ENCODE peak calls at places on chromosomes 4 and X, in six cellular contexts. M is neuronal stem cell, A is HCT116, D is fibroblast of lung, O is H9, V is HepG2. J is an unnamed sample.

GRCh38 chrX:121160987-121161386 is 113.6 kb downstream of the GLUD2 start:
- DNase-seq in D (no peak), M (no peak), A (no peak), V (no peak), O (no peak), J (no peak)

GRCh38 chr4:173499568-173500535 is 30.2 kb downstream of the HAND2 start:
- DNase-seq in M (no peak), V (no peak), D (no peak), O (peak), A (no peak), J (no peak)

GRCh38 chr4:1044469-1045192 is 33.2 kb downstream of the FGFRL1 start:
- DNase-seq in D (no peak), M (no peak), A (no peak), O (no peak), V (no peak), J (no peak)

GRCh38 chr4:16516796-16517413 is 290.6 kb upstream of the TAPT1 start:
- DNase-seq in A (no peak), O (no peak), D (peak), V (no peak), M (no peak), J (no peak)

GRCh38 chrX:121581885-121582284 is 534.5 kb downstream of the GLUD2 start:
- DNase-seq in M (no peak), V (no peak), O (no peak), A (no peak), D (no peak), J (no peak)

GRCh38 chr4:100929753-100930152 is 411.9 kb upstream of the EMCN start:
- DNase-seq in O (no peak), D (no peak), M (no peak), A (no peak), V (no peak), J (no peak)

GRCh38 chrX:110146521-110146920 is 143.6 kb downstream of the TMEM164 start:
- DNase-seq in O (no peak), A (peak), M (peak), V (peak), D (peak), J (no peak)

GRCh38 chrX:9528498-9528897 is 63.6 kb downstream of the TBL1X start:
- DNase-seq in D (no peak), M (no peak), A (no peak), V (no peak), O (peak), J (no peak)

GRCh38 chr4:8494983-8495548 is 54.5 kb downstream of the TRMT44 start:
- DNase-seq in A (no peak), O (no peak), D (no peak), V (no peak), M (no peak), J (no peak)

GRCh38 chrX:31237189-31237588 is 165.3 kb upstream of the FTHL17 start:
- DNase-seq in M (no peak), O (no peak), V (no peak), A (no peak), D (no peak), J (no peak)

GRCh38 chrX:97895751-97896150 is 1012.0 kb downstream of the RPA4 start:
- DNase-seq in D (no peak), O (no peak), M (no peak), V (no peak), A (no peak), J (no peak)

GRCh38 chr4:101022151-101023024 is 324.9 kb downstream of the PPP3CA start:
- DNase-seq in M (no peak), V (no peak), D (peak), A (no peak), O (no peak), J (no peak)

GRCh38 chr4:184293552-184293951 is 75.9 kb upstream of the ENPP6 start:
- DNase-seq in M (no peak), V (peak), A (no peak), D (no peak), O (no peak), J (no peak)
- H3K27ac ChIP-seq in M (no peak), V (no peak), A (no peak), D (no peak), O (no peak), J (no peak)

GRCh38 chr4:72935462-72935861 is 134.1 kb downstream of the COX18 start:
- DNase-seq in A (no peak), D (no peak), O (no peak), M (no peak), V (no peak), J (no peak)
- H2AFZ ChIP-seq in A (no peak), D (no peak), O (no peak), M (no peak), V (no peak), J (no peak)

DNA sequence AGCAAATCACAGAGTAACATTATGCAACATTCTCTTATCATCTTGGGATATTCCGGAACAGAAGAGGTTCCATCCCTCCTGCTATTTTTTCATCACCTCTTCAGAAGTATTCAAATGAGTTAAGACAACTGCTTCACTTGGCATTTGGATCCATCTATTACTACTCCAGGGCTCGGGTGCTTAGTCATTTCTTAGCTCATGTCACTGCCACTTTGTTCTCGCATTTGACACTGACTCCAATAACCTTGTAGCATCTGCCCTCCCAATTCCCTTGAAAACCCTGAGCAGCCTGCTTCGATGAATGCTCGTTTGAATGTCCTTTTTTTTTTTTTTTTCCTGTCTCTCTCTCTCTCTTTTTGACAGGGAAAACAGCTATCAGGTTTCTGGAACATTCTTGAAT is 114.9 kb downstream of the PPARGC1A start:
- DNase-seq in M (no peak), D (no peak), V (no peak), O (no peak), A (no peak), J (no peak)
- H3K9ac ChIP-seq in M (no peak), D (no peak), V (no peak), O (no peak), A (no peak), J (no peak)

GRCh38 chrX:44843318-44843702 is 511 bp upstream of the DUSP21 start:
- DNase-seq in A (no peak), V (no peak), O (no peak), M (no peak), D (no peak), J (no peak)
- H3K27ac ChIP-seq in A (no peak), V (no peak), O (no peak), M (no peak), D (no peak), J (no peak)

GRCh38 chr4:73452953-73453700 is 17.1 kb downstream of the AFP start:
- DNase-seq in O (no peak), A (no peak), V (peak), M (no peak), D (no peak), J (no peak)

GRCh38 chr4:73456177-73457022 is 20.4 kb downstream of the AFP start:
- DNase-seq in V (no peak), O (no peak), D (no peak), A (no peak), M (no peak), J (no peak)

GRCh38 chr4:73451978-73452747 is 16.1 kb downstream of the AFP start:
- DNase-seq in M (no peak), D (no peak), V (no peak), A (no peak), O (no peak), J (no peak)

GRCh38 chr4:73453701-73454005 is 17.6 kb downstream of the AFP start:
- DNase-seq in O (no peak), M (no peak), D (no peak), A (no peak), V (no peak), J (no peak)

GRCh38 chr4:73454920-73455319 is 18.9 kb downstream of the AFP start:
- DNase-seq in D (no peak), A (no peak), M (no peak), O (no peak), V (no peak), J (no peak)
- H2AFZ ChIP-seq in D (no peak), A (no peak), M (no peak), O (no peak), V (no peak), J (no peak)

GRCh38 chrX:135520553-135521404 is at the start of gene INTS6L:
- DNase-seq in O (peak), M (peak), A (peak), V (no peak), D (peak), J (peak)

GRCh38 chrX:135522132-135522530 is 1.7 kb downstream of the INTS6L start:
- DNase-seq in A (no peak), V (no peak), O (no peak), M (no peak), D (no peak), J (no peak)

GRCh38 chrX:135518161-135518560 is 2.3 kb upstream of the INTS6L start:
- DNase-seq in V (no peak), D (no peak), M (no peak), O (no peak), A (no peak), J (no peak)

GRCh38 chrX:135521405-135522131 is 1.1 kb downstream of the INTS6L start:
- DNase-seq in D (peak), A (peak), O (peak), M (peak), V (no peak), J (peak)

GRCh38 chrX:135520022-135520552 is 373 bp upstream of the INTS6L start:
- DNase-seq in V (no peak), O (no peak), D (peak), A (no peak), M (no peak), J (no peak)
- H3K9ac ChIP-seq in V (no peak), O (no peak), D (no peak), A (no peak), M (no peak), J (peak)

GRCh38 chr4:153205028-153205648 is 895 bp downstream of the TRIM2 start:
- DNase-seq in D (no peak), O (peak), V (peak), A (no peak), M (no peak), J (no peak)
- H3K27ac ChIP-seq in D (no peak), O (no peak), V (no peak), A (peak), M (no peak), J (no peak)

J was measured in keratinocyte.